ENCODE peak calls at places on chromosome 15, in eight cellular contexts. Y is upper lobe of left lung, P is mesenchymal stem cell, H is stomach, R is neuronal stem cell, D is foreskin keratinocyte, E is Karpas-422, N is Panc1. V is an unnamed sample.

GRCh38 chr15:69668963-69669362 is 216.3 kb downstream of the RPLP1 start:
- DNase-seq in Y (peak; percentile 58), P (no peak), H (peak; percentile 31), R (no peak), D (no peak), E (no peak), N (no peak), V (no peak)

GRCh38 chr15:58524247-58524646 is 92.5 kb downstream of the LIPC start:
- DNase-seq in Y (peak; percentile 22), P (no peak), H (no peak), R (no peak), D (no peak), E (no peak), N (no peak), V (peak; percentile 58)

GRCh38 chr15:25694823-25695312 is 168.3 kb downstream of the ATP10A start:
- DNase-seq in Y (no peak), P (no peak), H (no peak), R (no peak), D (no peak), E (no peak), N (no peak), V (no peak)

GRCh38 chr15:100350434-100351226 is 8.9 kb upstream of the ADAMTS17 start:
- DNase-seq in Y (peak; percentile 67), P (peak; percentile 15), H (peak; percentile 49), R (no peak), D (peak; percentile 71), E (no peak), N (no peak), V (peak; percentile 33)

GRCh38 chr15:26358708-26359107 is 414.2 kb downstream of the GABRB3 start:
- DNase-seq in Y (no peak), P (no peak), H (no peak), R (no peak), D (no peak), E (no peak), N (no peak), V (no peak)

GRCh38 chr15:79474252-79474651 is 42.1 kb downstream of the MINAR1 start:
- DNase-seq in Y (no peak), P (peak; percentile 2), H (no peak), R (no peak), D (peak; percentile 25), E (no peak), N (no peak), V (no peak)

GRCh38 chr15:68814596-68814995 is 6.1 kb downstream of the ANP32A start:
- DNase-seq in Y (no peak), P (no peak), H (no peak), R (no peak), D (no peak), E (no peak), N (no peak), V (no peak)

GRCh38 chr15:55499158-55499557 is 8.9 kb downstream of the DNAAF4 start:
- DNase-seq in Y (no peak), P (no peak), H (no peak), R (no peak), D (no peak), E (no peak), N (no peak), V (no peak)

GRCh38 chr15:48102167-48102566 is 18.6 kb upstream of the SLC24A5 start:
- DNase-seq in Y (no peak), P (no peak), H (no peak), R (no peak), D (no peak), E (no peak), N (no peak), V (no peak)

GRCh38 chr15:87123676-87124382 is 1044.2 kb downstream of the AGBL1 start:
- DNase-seq in Y (no peak), P (no peak), H (no peak), R (no peak), D (no peak), E (no peak), N (no peak), V (no peak)

GRCh38 chr15:85454403-85454802 is 74.0 kb downstream of the AKAP13 start:
- DNase-seq in Y (no peak), P (no peak), H (no peak), R (no peak), D (no peak), E (peak; percentile 66), N (no peak), V (no peak)

GRCh38 chr15:85456798-85457197 is 76.4 kb downstream of the AKAP13 start:
- DNase-seq in Y (no peak), P (no peak), H (no peak), R (no peak), D (no peak), E (peak; percentile 59), N (no peak), V (no peak)

GRCh38 chr15:85455851-85456250 is 75.4 kb downstream of the AKAP13 start:
- DNase-seq in Y (no peak), P (no peak), H (no peak), R (no peak), D (no peak), E (no peak), N (no peak), V (no peak)

GRCh38 chr15:85458764-85459163 is 78.4 kb downstream of the AKAP13 start:
- DNase-seq in Y (no peak), P (peak; percentile 61), H (no peak), R (no peak), D (peak; percentile 66), E (no peak), N (no peak), V (no peak)

DNA sequence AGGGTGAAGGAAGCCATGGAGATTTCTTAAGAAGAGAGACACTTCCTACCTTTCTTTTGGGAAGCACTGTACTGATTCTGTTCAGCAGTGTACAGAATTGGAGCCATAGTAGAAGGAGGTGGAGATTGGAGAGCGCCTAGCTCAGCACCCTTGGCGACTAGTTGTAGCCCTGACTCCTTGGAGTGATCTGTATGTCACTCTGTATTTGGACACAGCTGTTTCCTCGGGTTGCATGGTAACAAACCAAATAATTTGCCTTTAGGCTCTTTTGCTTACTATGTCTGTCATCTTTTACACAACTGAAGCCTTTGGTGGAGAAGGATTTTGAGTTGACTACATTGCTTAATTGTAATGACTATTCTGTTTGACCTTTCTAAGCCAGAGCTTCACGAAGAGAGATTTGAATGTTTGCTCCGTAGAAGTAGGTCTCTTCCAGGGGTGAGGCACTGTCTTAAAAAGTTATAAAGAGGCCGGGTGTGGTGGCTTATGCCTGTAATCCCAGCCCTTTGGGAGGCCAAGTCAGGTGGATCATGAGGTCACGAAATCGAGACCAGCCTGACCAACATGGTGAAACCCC is 77.1 kb downstream of the AKAP13 start:
- DNase-seq in Y (no peak), P (peak; percentile 86), H (no peak), R (no peak), D (no peak), E (peak; percentile 77), N (no peak), V (no peak)
- H3K27ac ChIP-seq in Y (no peak overlapping the region), P (no peak overlapping the region), H (no peak overlapping the region), R (no peak overlapping the region), D (peak overlapping the region; percentile 95), E (peak overlapping the region; percentile 83), N (no peak overlapping the region), V (no peak overlapping the region)

DNA sequence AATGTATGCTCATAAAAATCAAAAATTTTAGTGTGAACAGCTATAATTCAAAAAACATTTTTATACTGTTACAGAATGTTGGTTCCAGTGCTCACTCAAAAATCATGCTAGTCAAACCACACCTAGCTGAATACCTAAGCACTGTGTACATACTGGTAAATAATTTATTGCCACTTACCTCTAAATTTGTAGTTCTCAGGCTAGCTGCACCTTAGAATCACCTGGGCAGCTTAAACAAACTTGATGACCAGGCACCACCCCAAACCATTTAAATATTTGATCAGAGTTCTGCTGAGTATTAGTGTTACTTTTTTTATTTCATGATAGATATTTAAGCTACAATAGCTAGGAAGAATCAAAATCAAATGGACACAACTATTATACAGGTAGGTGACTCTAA is 32.3 kb upstream of the TMCO5A start:
- DNase-seq in Y (no peak), P (no peak), H (peak; percentile 31), R (no peak), D (no peak), E (no peak), N (no peak), V (no peak)
- H3K4me1 ChIP-seq in Y (no peaks in the 10 kb centered on the region), P (peaks cover 6% of the 10 kb centered on the region), H (peaks cover 24% of the 10 kb centered on the region), R (peaks cover 4% of the 10 kb centered on the region), D (peaks cover 28% of the 10 kb centered on the region), E (no peaks in the 10 kb centered on the region), N (no peaks in the 10 kb centered on the region), V (peaks cover 15% of the 10 kb centered on the region)

DNA sequence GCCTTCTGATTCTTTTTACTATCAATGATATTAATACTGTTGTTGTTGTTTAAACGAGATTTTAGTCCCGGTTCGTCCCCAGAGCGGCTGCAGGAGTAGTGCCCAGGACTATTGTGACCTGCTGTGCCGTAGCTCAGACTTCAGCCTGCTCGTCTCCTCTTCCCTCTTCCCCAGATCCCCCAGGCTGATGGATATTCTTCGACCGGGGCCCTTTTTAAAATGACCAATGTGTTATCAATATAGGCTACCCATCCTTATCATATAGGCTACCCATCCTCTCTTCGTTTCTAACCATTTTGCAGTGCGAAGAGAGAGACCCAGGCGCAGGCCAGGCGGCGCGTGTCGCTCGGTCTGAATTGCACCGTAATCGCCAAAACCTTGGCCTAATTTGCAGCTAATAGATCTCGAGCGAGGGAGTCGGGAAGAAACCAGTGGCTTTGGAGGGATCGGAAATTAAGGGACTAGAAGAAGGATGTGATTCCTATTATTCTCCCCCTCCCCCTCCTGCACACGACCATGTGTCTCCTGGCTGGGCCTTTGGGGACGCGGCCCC is 23.0 kb downstream of the NR2F2 start:
- DNase-seq in Y (no peak), P (no peak), H (no peak), R (no peak), D (no peak), E (no peak), N (no peak), V (no peak)
- H3K27ac ChIP-seq in Y (peak overlapping the region; percentile 86), P (peak overlapping the region; percentile 60), H (peak overlapping the region; percentile 99), R (peak overlapping the region; percentile 31), D (no peak overlapping the region), E (no peak overlapping the region), N (no peak overlapping the region), V (no peak overlapping the region)

DNA sequence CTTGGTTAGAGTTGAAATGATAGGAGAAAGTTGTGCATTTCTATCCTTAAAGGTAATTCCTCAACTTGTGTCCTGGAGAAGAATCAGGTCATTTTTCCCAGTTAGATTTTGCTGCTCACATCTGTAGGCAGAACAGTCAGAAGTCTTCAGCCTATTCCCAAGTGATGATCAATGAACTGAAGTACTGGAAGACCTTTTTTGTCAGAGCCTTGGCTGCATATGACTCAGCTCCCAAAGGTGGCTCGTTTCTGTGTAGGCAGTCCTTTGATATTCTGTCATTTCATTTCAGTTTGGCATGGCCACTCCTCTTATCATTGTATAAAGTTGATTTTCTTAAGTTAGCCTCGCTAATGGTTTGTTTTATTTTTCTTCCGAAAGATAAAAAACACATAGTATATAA is 90.7 kb downstream of the KLHL25 start:
- DNase-seq in Y (no peak), P (peak; percentile 55), H (no peak), R (no peak), D (no peak), E (peak; percentile 64), N (no peak), V (no peak)
- H3K4me1 ChIP-seq in Y (peaks cover 73% of the 10 kb centered on the region), P (peaks cover 2% of the 10 kb centered on the region), H (peaks cover 64% of the 10 kb centered on the region), R (no peaks in the 10 kb centered on the region), D (no peaks in the 10 kb centered on the region), E (peaks cover 99% of the 10 kb centered on the region), N (peaks cover 11% of the 10 kb centered on the region), V (no peaks in the 10 kb centered on the region)

V was measured in PC-9.